ENCODE peak calls at places on chromosomes 4 and X, in five cellular contexts. G, C, M, I and D are unnamed samples.

GRCh38 chr4:6693274-6694176 is at the start of gene S100P:
- ATAC-seq in G (no peak), C (no peak), M (no peak), I (no peak), D (no peak)

GRCh38 chrX:108270280-108270679 is 167.9 kb downstream of the COL4A6 start:
- ATAC-seq in G (no peak), C (no peak), M (no peak), I (no peak), D (no peak)

GRCh38 chrX:136166221-136166855 is 19.0 kb downstream of the FHL1 start:
- ATAC-seq in G (no peak), C (no peak), M (no peak), I (no peak), D (no peak)

GRCh38 chrX:17605676-17606075 is 131.6 kb upstream of the SCML1 start:
- ATAC-seq in G (no peak), C (no peak), M (no peak), I (no peak), D (no peak)

GRCh38 chr4:185662030-185662778 is 126.9 kb upstream of the PDLIM3 start:
- ATAC-seq in G (no peak), C (no peak), M (no peak), I (peak), D (no peak)

GRCh38 chr4:92488496-92488895 is 184.7 kb downstream of the GRID2 start:
- ATAC-seq in G (no peak), C (no peak), M (no peak), I (no peak), D (no peak)

GRCh38 chr4:26410385-26411293 is 79.6 kb downstream of the CCKAR start:
- ATAC-seq in G (peak), C (peak), M (no peak), I (no peak), D (no peak)

GRCh38 chr4:93828332-93828829 is at the start of gene ATOH1:
- ATAC-seq in G (no peak), C (no peak), M (no peak), I (peak), D (no peak)

GRCh38 chr4:90799895-90800294 is 672.7 kb downstream of the CCSER1 start:
- ATAC-seq in G (no peak), C (no peak), M (no peak), I (no peak), D (no peak)

GRCh38 chrX:154696328-154697045 is 43.1 kb upstream of the CTAG2 start:
- ATAC-seq in G (no peak), C (no peak), M (peak), I (no peak), D (no peak)